ENCODE peak calls at places on chromosomes 16 and 17, in five cellular contexts. U is SW480; O is activated CD4-positive, alpha-beta T cell treated with anti-CD3 and anti-CD28 coated beads, Interleukin-2, amount 10 ng/mL, durations not matched to agents 7 days and 5 days; R is hypothalamus; X is activated naive CD4-positive, alpha-beta T cell. F is an unnamed sample.

GRCh38 chr17:67994827-67995567 is 1.3 kb downstream of the C17orf58 start:
- DNase-seq in U (peak), O (no peak), R (no peak), X (no peak), F (peak)

GRCh38 chr16:86894925-86895324 is 316.6 kb downstream of the FOXL1 start:
- DNase-seq in U (no peak), O (no peak), R (no peak), X (no peak), F (no peak)

GRCh38 chr16:5326395-5326794 is 228.8 kb upstream of the EEF2KMT start:
- DNase-seq in U (no peak), O (no peak), R (no peak), X (no peak), F (no peak)

GRCh38 chr17:15892679-15893332 is 52.1 kb upstream of the ADORA2B start:
- DNase-seq in U (no peak), O (no peak), R (no peak), X (no peak), F (no peak)

GRCh38 chr17:17693253-17693954 is 12.1 kb downstream of the RAI1 start:
- DNase-seq in U (peak), O (no peak), R (peak), X (no peak), F (peak)

GRCh38 chr17:4953461-4953961 is 2.6 kb downstream of the ENO3 start:
- DNase-seq in U (no peak), O (no peak), R (no peak), X (no peak), F (peak)

GRCh38 chr17:49343273-49343672 is 18.8 kb downstream of the ZNF652 start:
- DNase-seq in U (no peak), O (peak), R (no peak), X (no peak), F (no peak)

GRCh38 chr16:72131036-72131435 is 37.4 kb downstream of the DHX38 start:
- DNase-seq in U (peak), O (no peak), R (no peak), X (no peak), F (no peak)

GRCh38 chr17:14942511-14943185 is 322.5 kb downstream of the PMP22 start:
- DNase-seq in U (peak), O (no peak), R (no peak), X (no peak), F (peak)

GRCh38 chr16:68227850-68228553 is 7.9 kb downstream of the ESRP2 start:
- DNase-seq in U (no peak), O (no peak), R (no peak), X (no peak), F (no peak)

GRCh38 chr16:66741131-66741900 is 10.1 kb downstream of the DYNC1LI2 start:
- DNase-seq in U (peak), O (no peak), R (peak), X (no peak), F (peak)

GRCh38 chr17:17347234-17347955 is 44.2 kb downstream of the NT5M start:
- DNase-seq in U (no peak), O (no peak), R (no peak), X (no peak), F (no peak)

GRCh38 chr16:88383401-88384221 is 852 bp downstream of the ZNF469 start:
- DNase-seq in U (no peak), O (no peak), R (peak), X (no peak), F (peak)

GRCh38 chr16:20944861-20945390 is 44.4 kb downstream of the LYRM1 start:
- DNase-seq in U (peak), O (peak), R (no peak), X (no peak), F (peak)

GRCh38 chr16:46883353-46883689 is 841 bp upstream of the GPT2 start:
- DNase-seq in U (peak), O (no peak), R (peak), X (no peak), F (no peak)

GRCh38 chr16:87949071-87949744 is 2.0 kb upstream of the BANP start:
- DNase-seq in U (no peak), O (no peak), R (no peak), X (no peak), F (no peak)

GRCh38 chr16:726438-727290 is at the start of the genes CCDC78 and HAGHL:
- DNase-seq in U (no peak), O (peak), R (peak), X (peak), F (peak)

GRCh38 chr17:12789075-12789975 is at the start of gene ARHGAP44:
- DNase-seq in U (peak), O (peak), R (peak), X (no peak), F (no peak)

GRCh38 chr17:14301761-14302401 is 1.0 kb downstream of the HS3ST3B1 start:
- DNase-seq in U (peak), O (peak), R (no peak), X (peak), F (no peak)

GRCh38 chr16:82699711-82700495 is 73.1 kb downstream of the CDH13 start:
- DNase-seq in U (peak), O (no peak), R (peak), X (no peak), F (peak)

GRCh38 chr17:68698761-68699160 is 97.6 kb upstream of the FAM20A start:
- DNase-seq in U (no peak), O (no peak), R (no peak), X (no peak), F (no peak)

GRCh38 chr16:23362460-23363317 is 60.6 kb downstream of the SCNN1B start:
- DNase-seq in U (no peak), O (no peak), R (no peak), X (no peak), F (peak)

GRCh38 chr16:80993293-80993691 is 13.4 kb downstream of the CMC2 start:
- DNase-seq in U (no peak), O (no peak), R (no peak), X (no peak), F (peak)

GRCh38 chr16:30663038-30663437 is 4.8 kb downstream of the FBRS start:
- DNase-seq in U (no peak), O (no peak), R (no peak), X (no peak), F (no peak)

F was measured in Caki2.